ENCODE peak calls at places on chromosomes 12 and 14, in eight cellular contexts. J, P, H, I, T, R, X and W are unnamed samples. For H3K36me3, the result is how much of the 10 kb centered on the place peaks cover.

GRCh38 chr12:126891789-126892188 is 1375.2 kb upstream of the TMEM132C start:
- DNase-seq in J (no peak), P (no peak), H (no peak), I (peak), T (no peak), R (no peak), X (peak), W (no peak)

GRCh38 chr12:6229224-6229748 is 29.1 kb downstream of the CD9 start:
- DNase-seq in J (no peak), P (no peak), H (peak), I (peak), T (no peak), R (no peak), X (no peak), W (peak)

GRCh38 chr12:26121841-26122680 is 2.8 kb downstream of the BHLHE41 start:
- DNase-seq in J (peak), P (no peak), H (no peak), I (peak), T (no peak), R (peak), X (peak), W (peak)

GRCh38 chr12:120457133-120457532 is 10.9 kb downstream of the GATC start:
- DNase-seq in J (no peak), P (no peak), H (no peak), I (peak), T (peak), R (no peak), X (peak), W (no peak)

GRCh38 chr12:101691697-101692096 is 5.7 kb upstream of the CHPT1 start:
- DNase-seq in J (no peak), P (no peak), H (no peak), I (no peak), T (no peak), R (no peak), X (no peak), W (no peak)

GRCh38 chr12:120980800-120981368 is 2.5 kb downstream of the HNF1A start:
- DNase-seq in J (no peak), P (no peak), H (no peak), I (no peak), T (no peak), R (no peak), X (no peak), W (no peak)

GRCh38 chr12:117119592-117120198 is 20.5 kb upstream of the TESC start:
- DNase-seq in J (no peak), P (peak), H (no peak), I (peak), T (peak), R (no peak), X (peak), W (no peak)

GRCh38 chr12:76628745-76629144 is 69.2 kb upstream of the OSBPL8 start:
- DNase-seq in J (no peak), P (no peak), H (no peak), I (no peak), T (no peak), R (peak), X (no peak), W (no peak)

GRCh38 chr12:22271036-22271435 is 63.5 kb downstream of the ST8SIA1 start:
- DNase-seq in J (peak), P (no peak), H (peak), I (peak), T (no peak), R (peak), X (no peak), W (peak)

GRCh38 chr12:125538800-125539199 is 473.6 kb downstream of the AACS start:
- DNase-seq in J (no peak), P (no peak), H (no peak), I (no peak), T (no peak), R (no peak), X (no peak), W (no peak)

GRCh38 chr12:66707002-66707697 is 28.3 kb upstream of the GRIP1 start:
- DNase-seq in J (no peak), P (no peak), H (no peak), I (no peak), T (no peak), R (no peak), X (no peak), W (no peak)
- H3K4me3 ChIP-seq in J (no peak), P (no peak), H (no peak), I (no peak), T (no peak), R (no peak), X (no peak), W (no peak)

GRCh38 chr12:124482901-124483799 is 84.3 kb downstream of the NCOR2 start:
- DNase-seq in J (no peak), P (no peak), H (no peak), I (no peak), T (no peak), R (no peak), X (no peak), W (no peak)

GRCh38 chr12:124481772-124482566 is 85.4 kb downstream of the NCOR2 start:
- DNase-seq in J (no peak), P (no peak), H (no peak), I (no peak), T (no peak), R (no peak), X (no peak), W (no peak)

GRCh38 chr12:124481257-124481750 is 86.1 kb downstream of the NCOR2 start:
- DNase-seq in J (no peak), P (no peak), H (no peak), I (peak), T (peak), R (no peak), X (no peak), W (no peak)

GRCh38 chr12:124484067-124484466 is 83.3 kb downstream of the NCOR2 start:
- DNase-seq in J (no peak), P (no peak), H (no peak), I (no peak), T (no peak), R (no peak), X (no peak), W (no peak)

DNA sequence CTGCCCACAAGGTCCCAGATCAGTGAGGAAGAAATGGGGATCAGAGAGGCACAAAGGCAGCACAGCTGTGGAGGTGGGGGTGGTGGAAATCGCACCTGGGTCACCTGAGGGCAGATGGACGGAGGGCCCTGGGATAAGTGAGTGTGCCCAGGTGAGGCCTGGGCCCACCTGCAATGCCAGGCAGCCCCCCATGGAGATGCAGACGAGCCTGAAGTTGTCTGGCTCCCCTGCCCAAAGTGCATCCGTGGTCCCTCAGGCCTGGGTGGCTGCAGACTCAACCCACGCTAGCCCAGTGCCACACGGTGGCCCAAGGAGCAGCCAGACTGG is 84.9 kb downstream of the NCOR2 start:
- DNase-seq in J (no peak), P (no peak), H (no peak), I (no peak), T (no peak), R (no peak), X (no peak), W (no peak)
- H3K36me3 ChIP-seq in J (half or more), P (under half), H (under half), I (under half), T (under half), R (under half), X (under half), W (under half)

DNA sequence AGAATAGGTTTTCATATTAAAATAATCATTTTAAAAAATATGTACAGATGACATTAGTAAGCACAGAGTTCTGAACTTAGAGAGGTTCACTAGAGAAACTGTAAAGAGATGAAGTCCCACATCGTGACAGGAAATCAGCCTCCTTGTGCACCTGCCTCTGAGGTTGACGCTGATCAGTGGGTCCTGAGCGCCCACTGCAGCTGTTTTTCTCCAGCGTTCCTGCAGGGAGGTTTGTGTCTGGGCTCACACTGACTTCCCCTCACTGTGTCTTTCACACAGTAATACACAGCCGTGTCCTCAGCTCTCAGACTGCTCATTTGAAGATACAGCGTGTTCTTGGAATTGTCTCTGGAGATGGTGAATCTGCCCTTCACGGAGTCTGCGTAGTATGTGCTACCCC is 561.5 kb downstream of the TMEM121 start:
- DNase-seq in J (no peak), P (no peak), H (no peak), I (no peak), T (no peak), R (no peak), X (no peak), W (no peak)
- H3K9ac ChIP-seq in J (no peak), P (no peak), H (no peak), I (no peak), T (no peak), R (no peak), X (no peak), W (no peak)

GRCh38 chr12:50992814-50993213 is 33.4 kb downstream of the SLC11A2 start:
- DNase-seq in J (peak), P (no peak), H (no peak), I (no peak), T (no peak), R (peak), X (no peak), W (no peak)
- H3K4me3 ChIP-seq in J (no peak), P (no peak), H (no peak), I (no peak), T (no peak), R (no peak), X (no peak), W (no peak)

DNA sequence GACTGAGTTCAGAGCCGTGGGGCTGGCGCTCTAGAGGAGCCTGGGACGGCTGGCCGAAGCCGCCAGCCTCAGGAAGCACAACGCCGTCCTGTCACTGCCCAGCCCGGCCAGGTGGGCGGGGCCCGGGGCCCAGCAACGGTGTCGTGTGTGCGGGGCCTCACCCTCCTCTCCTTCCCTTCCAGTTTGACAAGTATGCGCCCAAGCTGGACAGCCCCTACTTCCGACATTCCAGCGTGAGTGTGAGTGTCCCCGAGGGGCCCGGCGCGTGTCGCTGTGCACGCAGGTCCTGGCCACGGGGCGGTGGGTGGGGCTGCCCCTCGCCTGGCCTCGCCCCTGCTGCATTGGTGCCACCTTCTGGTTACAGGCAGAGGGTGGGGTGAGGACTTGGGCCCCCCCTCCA is 38.3 kb downstream of the LRCOL1 start:
- DNase-seq in J (no peak), P (no peak), H (no peak), I (no peak), T (no peak), R (no peak), X (no peak), W (no peak)
- H3K36me3 ChIP-seq in J (under half), P (half or more), H (under half), I (under half), T (under half), R (under half), X (under half), W (under half)

DNA sequence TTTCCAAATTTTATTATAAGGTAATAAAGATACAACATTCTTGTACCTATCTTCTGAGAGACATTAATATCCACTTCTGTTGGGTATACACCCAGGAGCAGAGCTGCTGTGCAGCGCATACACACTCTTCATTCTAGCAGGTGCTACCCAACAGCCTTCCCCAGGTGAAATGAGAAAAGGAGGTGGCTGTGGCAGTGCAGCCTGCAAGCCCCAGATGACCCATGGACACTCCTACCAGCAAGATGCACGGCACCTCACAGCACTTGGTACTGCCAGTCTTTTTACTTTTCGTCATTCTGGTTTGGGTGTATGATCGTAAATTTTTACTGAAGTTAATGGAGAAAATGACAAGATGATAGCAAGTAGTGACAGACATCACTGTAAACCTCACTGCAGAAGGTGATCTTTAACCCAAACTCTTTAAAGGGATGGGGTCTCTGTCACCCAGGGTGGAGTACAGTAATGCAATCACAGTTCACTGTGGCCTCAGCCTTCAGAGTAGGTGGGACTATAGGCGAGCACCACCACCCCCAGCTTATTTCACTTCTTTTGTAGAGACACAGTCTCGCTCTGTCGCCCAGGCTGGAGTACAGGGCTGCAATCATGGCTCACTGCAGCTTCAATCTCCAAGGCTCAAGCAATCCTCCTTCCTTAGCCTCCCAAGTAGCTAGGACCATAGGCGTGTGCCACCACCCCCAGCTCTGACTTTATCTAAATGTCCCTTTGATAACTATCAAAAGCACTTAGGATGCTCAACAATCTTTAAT is 26.5 kb downstream of the VPS37B start:
- DNase-seq in J (no peak), P (no peak), H (no peak), I (no peak), T (no peak), R (no peak), X (no peak), W (no peak)
- H3K9ac ChIP-seq in J (no peak), P (no peak), H (no peak), I (no peak), T (no peak), R (no peak), X (no peak), W (no peak)